ENCODE peak calls at places on chromosomes 2 and 18, in four cellular contexts. V, O, D and L are unnamed samples.

GRCh38 chr2:14756122-14756541 is 123.6 kb downstream of the LRATD1 start:
- DNase-seq in V (no peak), O (no peak), D (no peak), L (no peak)

GRCh38 chr2:228777855-228778355 is 493.2 kb downstream of the PID1 start:
- DNase-seq in V (no peak), O (no peak), D (no peak), L (no peak)

GRCh38 chr2:241123816-241124536 is 21.9 kb upstream of the MTERF4 start:
- DNase-seq in V (peak), O (peak), D (no peak), L (peak)

GRCh38 chr18:48122376-48122775 is 191.9 kb upstream of the SMAD2 start:
- DNase-seq in V (no peak), O (no peak), D (no peak), L (no peak)

GRCh38 chr2:197300139-197300538 is 10.4 kb downstream of the ANKRD44 start:
- DNase-seq in V (peak), O (no peak), D (no peak), L (peak)

GRCh38 chr2:188894979-188895378 is 79.2 kb upstream of the COL3A1 start:
- DNase-seq in V (no peak), O (no peak), D (no peak), L (no peak)

GRCh38 chr2:206296128-206296527 is 21.7 kb downstream of the ZDBF2 start:
- DNase-seq in V (peak), O (no peak), D (no peak), L (peak)

GRCh38 chr2:169526451-169526850 is 16.9 kb downstream of the KLHL41 start:
- DNase-seq in V (no peak), O (no peak), D (no peak), L (no peak)

GRCh38 chr2:111122631-111123421 is 2.1 kb downstream of the BCL2L11 start:
- DNase-seq in V (peak), O (peak), D (peak), L (no peak)

GRCh38 chr2:55120634-55121359 is 70.5 kb upstream of the RTN4 start:
- DNase-seq in V (no peak), O (no peak), D (peak), L (no peak)

GRCh38 chr2:219968685-219969345 is 341.4 kb downstream of the SLC4A3 start:
- DNase-seq in V (peak), O (no peak), D (no peak), L (peak)

GRCh38 chr18:70600225-70600925 is 311.5 kb downstream of the SOCS6 start:
- DNase-seq in V (no peak), O (no peak), D (no peak), L (no peak)

GRCh38 chr2:177983183-177983788 is 89.3 kb downstream of the PDE11A start:
- DNase-seq in V (peak), O (peak), D (no peak), L (peak)

GRCh38 chr2:15941483-15941853 is 1.1 kb downstream of the MYCN start:
- DNase-seq in V (no peak), O (no peak), D (peak), L (no peak)

GRCh38 chr2:231707625-231708049 is 688 bp upstream of the PTMA start:
- DNase-seq in V (no peak), O (no peak), D (peak), L (no peak)

GRCh38 chr2:38178142-38178541 is 102.2 kb upstream of the CYP1B1 start:
- DNase-seq in V (no peak), O (no peak), D (peak), L (no peak)

GRCh38 chr18:73679941-73680700 is 467.5 kb downstream of the FBXO15 start:
- DNase-seq in V (peak), O (no peak), D (no peak), L (peak)

GRCh38 chr2:54590216-54590961 is 133.1 kb upstream of the EML6 start:
- DNase-seq in V (no peak), O (no peak), D (no peak), L (no peak)

GRCh38 chr2:98518106-98518505 is 73.4 kb downstream of the INPP4A start:
- DNase-seq in V (no peak), O (no peak), D (no peak), L (no peak)

GRCh38 chr2:45554764-45555163 is 56.3 kb downstream of the SRBD1 start:
- DNase-seq in V (no peak), O (no peak), D (no peak), L (no peak)

GRCh38 chr2:8215982-8216381 is 465.9 kb upstream of the ID2 start:
- DNase-seq in V (no peak), O (no peak), D (no peak), L (no peak)

GRCh38 chr2:105460048-105460732 is 61.3 kb upstream of the FHL2 start:
- DNase-seq in V (no peak), O (no peak), D (peak), L (no peak)
- H3K27ac ChIP-seq in V (no peak), O (peak), D (peak), L (no peak)

GRCh38 chr2:63614983-63615945 is 26.5 kb downstream of the MDH1 start:
- DNase-seq in V (peak), O (no peak), D (no peak), L (peak)
- H3K27ac ChIP-seq in V (peak), O (no peak), D (no peak), L (peak)

DNA sequence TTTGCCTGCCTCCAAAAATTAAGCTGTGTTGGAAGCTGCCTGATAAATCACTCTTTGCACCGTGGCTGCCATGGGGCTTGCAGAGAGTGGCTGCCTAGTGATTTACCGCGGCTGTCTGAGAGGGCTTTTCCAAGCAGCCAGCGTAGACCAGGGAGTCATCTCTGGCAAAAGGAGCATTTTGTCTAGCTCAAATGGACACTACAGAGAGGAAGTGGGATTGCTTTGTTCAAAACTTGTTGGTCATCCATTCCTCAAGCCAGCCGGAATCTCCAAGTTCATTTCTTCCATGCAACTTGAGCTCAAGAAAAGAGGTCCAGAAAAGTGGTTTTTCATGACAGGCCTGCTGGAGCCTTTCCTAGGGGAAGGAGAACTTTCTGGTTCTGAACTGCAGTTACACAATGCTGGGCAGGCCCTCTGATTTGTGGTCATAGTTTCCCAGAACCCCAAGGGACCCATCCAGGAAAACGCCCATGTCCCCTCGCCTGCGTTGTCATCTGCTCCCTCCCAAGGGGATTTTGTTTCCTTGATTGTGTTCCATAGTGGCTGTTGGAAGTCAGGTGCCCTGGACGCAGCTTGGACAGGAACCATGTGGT is 108.1 kb downstream of the TRIB2 start:
- DNase-seq in V (no peak), O (no peak), D (no peak), L (no peak)
- H3K27ac ChIP-seq in V (no peak), O (peak), D (no peak), L (no peak)

DNA sequence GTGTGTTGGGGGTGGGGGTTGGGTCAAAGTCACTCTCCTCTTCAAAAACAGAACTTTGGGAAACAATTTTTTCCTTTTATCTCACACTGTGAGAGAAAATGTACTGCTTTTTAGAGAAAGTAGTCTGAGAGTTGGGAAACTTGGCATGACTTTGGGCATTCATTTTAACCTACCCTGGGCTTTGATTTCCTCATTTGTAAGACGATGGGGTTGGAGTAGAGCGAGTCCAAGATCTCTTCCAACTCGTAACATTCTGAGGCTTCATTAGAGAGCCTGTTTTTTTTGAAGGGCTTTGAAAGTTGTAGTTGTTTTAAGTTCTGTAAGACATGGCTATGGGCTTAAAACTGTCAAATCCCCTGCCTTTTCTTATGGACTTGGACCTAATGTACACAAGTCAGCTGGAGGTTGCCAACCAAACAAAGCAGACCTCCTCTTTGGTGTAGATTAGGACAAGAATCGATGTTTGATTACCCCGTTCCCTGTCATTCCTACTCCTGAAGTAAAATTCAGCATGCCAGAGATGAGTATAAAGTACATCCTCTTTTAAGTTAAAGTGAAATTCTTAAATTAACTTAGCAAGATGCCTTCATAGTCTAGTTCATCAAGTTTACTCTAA is 8.4 kb downstream of the PHLPP1 start:
- DNase-seq in V (no peak), O (no peak), D (no peak), L (no peak)
- H3K27ac ChIP-seq in V (no peak), O (no peak), D (peak), L (no peak)

DNA sequence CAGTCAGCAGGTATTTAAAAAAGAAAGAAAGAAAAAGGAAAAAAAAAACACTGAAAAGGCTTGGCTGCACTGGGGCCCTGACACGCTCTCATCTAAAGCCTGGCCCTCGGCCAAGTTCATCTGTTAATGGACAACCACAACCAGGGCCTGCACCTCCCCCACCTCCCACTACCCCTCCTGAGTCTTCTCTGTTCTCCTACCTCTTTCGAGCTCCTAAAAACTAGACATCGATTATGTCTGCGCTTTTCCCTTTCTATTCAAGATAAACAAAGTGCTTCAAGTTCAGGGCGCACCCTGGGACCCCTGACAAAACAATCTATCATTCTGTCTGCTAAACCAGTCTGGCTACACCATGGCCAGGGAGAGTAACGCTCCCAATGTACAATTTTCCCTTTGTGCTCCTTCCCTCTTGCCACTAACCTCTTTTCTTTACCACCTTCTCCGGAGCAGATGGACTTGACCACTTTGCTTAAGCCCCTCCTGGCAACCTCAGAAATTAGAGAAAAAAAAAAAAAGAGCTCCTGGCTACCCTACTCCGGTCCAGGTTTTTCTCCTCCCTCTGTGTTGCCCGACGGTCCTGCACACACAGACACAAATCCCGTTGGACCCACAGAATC is 22.7 kb downstream of the BCL11A start:
- DNase-seq in V (peak), O (peak), D (no peak), L (no peak)
- H3K27ac ChIP-seq in V (peak), O (peak), D (no peak), L (peak)

GRCh38 chr2:234334146-234334545 is 162.7 kb downstream of the ARL4C start:
- DNase-seq in V (no peak), O (no peak), D (no peak), L (no peak)
- H3K27ac ChIP-seq in V (peak), O (no peak), D (no peak), L (no peak)

DNA sequence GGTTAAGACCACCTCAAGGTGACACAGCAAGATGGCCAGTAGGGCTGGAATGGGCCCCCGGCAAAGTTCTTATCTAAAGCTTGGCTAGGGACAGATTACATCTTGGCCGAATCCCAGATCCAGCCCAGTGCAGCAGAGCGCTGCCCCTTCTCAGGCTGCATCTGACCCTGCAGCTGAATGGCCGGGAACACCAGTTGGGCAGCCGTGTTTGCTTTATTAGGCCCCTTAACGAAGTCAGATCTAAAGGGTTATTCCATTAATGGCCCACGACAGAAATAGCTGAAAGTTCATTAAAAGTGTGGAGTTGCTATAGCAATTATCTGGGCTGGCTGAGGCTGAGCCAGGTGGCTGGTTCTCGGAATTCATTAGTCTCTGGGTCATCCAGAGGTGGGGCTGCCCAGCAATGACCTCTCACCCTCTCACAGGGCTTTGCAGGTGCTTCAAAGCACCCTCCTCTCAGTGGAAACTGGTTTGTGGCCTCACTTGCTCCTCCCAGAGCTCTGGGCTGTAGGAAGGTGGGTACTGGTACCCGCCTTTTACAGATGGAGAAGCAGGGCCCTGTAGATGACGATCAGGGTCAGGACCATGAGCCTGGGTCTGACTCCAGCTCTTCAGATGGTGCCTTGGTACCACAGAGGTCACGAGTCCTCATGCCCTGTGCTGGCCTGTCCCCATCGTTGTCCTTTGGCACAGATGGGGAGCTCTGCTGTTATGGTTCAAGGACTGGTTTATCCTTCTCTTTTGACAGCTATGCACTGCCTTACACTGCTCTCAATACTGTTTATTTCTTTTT is 68.8 kb downstream of the EMX1 start:
- DNase-seq in V (no peak), O (peak), D (no peak), L (no peak)
- H3K27ac ChIP-seq in V (no peak), O (peak), D (no peak), L (no peak)

DNA sequence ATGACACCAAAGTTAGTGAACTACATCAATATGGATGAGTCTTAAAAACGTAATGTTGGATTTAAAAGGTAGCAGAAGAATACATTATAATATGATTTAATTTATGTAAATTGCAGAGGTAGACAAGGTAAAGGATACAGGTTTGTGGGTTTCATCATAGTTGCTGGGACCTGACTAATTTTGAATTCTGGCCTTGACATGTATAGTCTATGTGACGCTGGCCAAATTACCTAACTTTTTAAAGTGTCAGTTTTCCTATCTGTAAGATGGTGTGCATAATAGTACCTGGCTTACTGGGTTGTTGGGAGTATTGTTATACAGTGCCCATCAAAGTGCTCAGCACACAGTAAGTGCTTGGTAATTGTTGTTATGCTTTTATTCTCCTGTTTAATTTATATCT is 34.5 kb downstream of the GALNT1 start:
- DNase-seq in V (no peak), O (no peak), D (no peak), L (no peak)
- H3K27ac ChIP-seq in V (no peak), O (peak), D (no peak), L (peak)